ENCODE peak calls at places on chromosomes 16 and 17, in seven cellular contexts. Z is GM23338, J is PC-3, B is hepatocyte, S is HCT116, F is MM.1S, O is PC-9. H is an unnamed sample.

GRCh38 chr17:4440690-4441686 is 7.2 kb downstream of the SPNS3 start:
- DNase-seq in Z (no peak), J (no peak), B (no peak), S (no peak), F (no peak), O (no peak), H (no peak)

GRCh38 chr17:80339118-80339517 is 75.8 kb upstream of the ENDOV start:
- DNase-seq in Z (no peak), J (no peak), B (peak; percentile 69), S (no peak), F (no peak), O (no peak), H (no peak)

GRCh38 chr16:17296412-17296811 is 174.3 kb downstream of the XYLT1 start:
- DNase-seq in Z (no peak), J (no peak), B (no peak), S (no peak), F (no peak), O (no peak), H (no peak)

GRCh38 chr17:82065193-82065637 is 389 bp downstream of the DUS1L start:
- DNase-seq in Z (peak; percentile 20), J (no peak), B (peak; percentile 48), S (no peak), F (peak; percentile 19), O (no peak), H (peak; percentile 76)

GRCh38 chr17:83177611-83178532 is 98.5 kb downstream of the METRNL start:
- DNase-seq in Z (no peak), J (no peak), B (no peak), S (no peak), F (no peak), O (no peak), H (no peak)

GRCh38 chr17:83103200-83103937 is 24.0 kb downstream of the METRNL start:
- DNase-seq in Z (peak; percentile 83), J (peak; percentile 73), B (peak; percentile 63), S (peak; percentile 66), F (no peak), O (peak; percentile 72), H (peak; percentile 85)

GRCh38 chr17:74274703-74275340 is 788 bp downstream of the DNAI2 start:
- DNase-seq in Z (no peak), J (no peak), B (no peak), S (no peak), F (no peak), O (no peak), H (no peak)

GRCh38 chr17:5665164-5665563 is 80.9 kb upstream of the NLRP1 start:
- DNase-seq in Z (no peak), J (no peak), B (no peak), S (no peak), F (no peak), O (no peak), H (peak; percentile 8)

GRCh38 chr17:77558846-77559626 is 399.5 kb upstream of the TNRC6C start:
- DNase-seq in Z (no peak), J (peak; percentile 13), B (no peak), S (no peak), F (no peak), O (no peak), H (no peak)

GRCh38 chr17:76263896-76264295 is 1.3 kb upstream of the UBALD2 start:
- DNase-seq in Z (no peak), J (no peak), B (no peak), S (no peak), F (no peak), O (no peak), H (no peak)

GRCh38 chr16:4109250-4109736 is 6.9 kb downstream of the ADCY9 start:
- DNase-seq in Z (no peak), J (no peak), B (no peak), S (no peak), F (no peak), O (no peak), H (no peak)

GRCh38 chr17:82603981-82604448 is 44.2 kb downstream of the WDR45B start:
- DNase-seq in Z (no peak), J (no peak), B (peak; percentile 49), S (no peak), F (no peak), O (no peak), H (no peak)

GRCh38 chr17:44848961-44849489 is 1.3 kb downstream of the HIGD1B start:
- DNase-seq in Z (peak; percentile 33), J (no peak), B (no peak), S (no peak), F (no peak), O (no peak), H (no peak)

GRCh38 chr17:53736516-53737274 is 86.0 kb upstream of the KIF2B start:
- DNase-seq in Z (no peak), J (no peak), B (no peak), S (no peak), F (no peak), O (no peak), H (no peak)

GRCh38 chr17:46964315-46965265 is 14.5 kb downstream of the RPRML start:
- DNase-seq in Z (peak; percentile 72), J (peak; percentile 49), B (no peak), S (no peak), F (no peak), O (no peak), H (peak; percentile 30)

GRCh38 chr17:66508896-66509843 is 206.8 kb downstream of the PRKCA start:
- DNase-seq in Z (no peak), J (peak; percentile 100), B (peak; percentile 40), S (peak; percentile 90), F (no peak), O (peak; percentile 69), H (peak; percentile 93)

GRCh38 chr17:35865412-35866355 is 3.0 kb downstream of the HEATR9 start:
- DNase-seq in Z (no peak), J (peak; percentile 57), B (no peak), S (no peak), F (no peak), O (no peak), H (peak; percentile 39)

GRCh38 chr16:15777533-15778203 is 79.2 kb downstream of the MYH11 start:
- DNase-seq in Z (peak; percentile 82), J (peak; percentile 66), B (peak; percentile 28), S (peak; percentile 60), F (peak; percentile 34), O (peak; percentile 50), H (peak; percentile 39)

GRCh38 chr16:12097523-12098428 is 121.2 kb downstream of the SNX29 start:
- DNase-seq in Z (no peak), J (peak; percentile 17), B (peak; percentile 58), S (no peak), F (no peak), O (no peak), H (peak; percentile 34)

GRCh38 chr17:2271985-2272702 is 31.4 kb downstream of the SMG6 start:
- DNase-seq in Z (no peak), J (no peak), B (no peak), S (no peak), F (no peak), O (no peak), H (no peak)

GRCh38 chr16:52383071-52383470 is 163.9 kb downstream of the TOX3 start:
- DNase-seq in Z (no peak), J (no peak), B (no peak), S (no peak), F (no peak), O (no peak), H (no peak)

GRCh38 chr17:64008346-64008745 is 10.2 kb downstream of the PRR29 start:
- DNase-seq in Z (no peak), J (no peak), B (no peak), S (no peak), F (no peak), O (no peak), H (no peak)

GRCh38 chr17:57578608-57578990 is 166.5 kb downstream of the CCDC182 start:
- DNase-seq in Z (no peak), J (no peak), B (no peak), S (no peak), F (no peak), O (no peak), H (peak; percentile 49)

GRCh38 chr16:86512860-86513470 is 2.6 kb downstream of the FOXF1 start:
- DNase-seq in Z (no peak), J (no peak), B (no peak), S (no peak), F (no peak), O (no peak), H (no peak)
- TF ChIP-seq EZH2 in Z (peak; percentile 99), J (no peak), B (no peak), S (no peak), F (no peak), O (no peak), H (no peak)

GRCh38 chr17:30224419-30224960 is 11.0 kb downstream of the SLC6A4 start:
- DNase-seq in Z (no peak), J (no peak), B (no peak), S (no peak), F (no peak), O (peak; percentile 80), H (no peak)
- H3K9me2 ChIP-seq in Z (no peaks in the 10 kb centered on the region), J (no peaks in the 10 kb centered on the region), B (no peaks in the 10 kb centered on the region), S (no peaks in the 10 kb centered on the region), F (no peaks in the 10 kb centered on the region), O (no peaks in the 10 kb centered on the region), H (no peaks in the 10 kb centered on the region)

DNA sequence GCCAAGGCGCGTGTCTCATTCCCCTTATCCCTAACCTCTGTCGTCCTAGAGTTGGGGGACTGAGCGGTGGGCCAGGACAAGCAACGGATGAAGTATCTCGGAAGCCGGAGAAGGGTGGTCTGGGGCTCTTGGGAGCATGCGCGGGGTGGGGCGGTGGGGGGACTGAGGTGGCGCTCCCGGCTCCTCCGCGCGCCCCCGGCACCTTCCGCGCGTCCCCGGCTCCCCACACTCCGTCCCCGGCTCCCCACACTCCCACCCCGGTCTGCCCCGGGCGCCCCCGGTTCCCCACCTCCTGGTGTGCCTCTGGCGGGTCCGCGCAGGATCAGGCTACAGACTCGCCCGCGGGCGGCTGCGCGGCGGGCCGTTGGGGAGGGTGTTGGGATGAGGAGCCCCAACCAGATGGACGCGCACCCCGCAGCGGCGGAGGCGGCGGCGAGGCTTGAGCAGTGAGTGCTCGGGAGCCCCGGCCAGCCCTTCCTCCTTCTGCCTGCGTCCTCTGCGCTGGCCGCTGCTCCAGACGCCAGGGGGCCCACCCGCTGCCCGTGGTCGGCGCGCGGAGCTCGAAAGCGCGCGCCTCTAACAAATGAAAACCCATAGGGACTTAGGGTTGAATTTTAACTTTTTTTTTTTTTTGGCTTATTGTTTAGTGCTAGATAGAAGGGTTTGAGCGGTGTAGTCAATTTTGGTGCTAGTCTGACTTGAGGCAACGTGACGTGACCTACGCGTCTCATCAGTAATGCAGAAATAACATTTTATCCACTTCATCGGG is 5.6 kb upstream of the CRYM start:
- DNase-seq in Z (peak; percentile 89), J (no peak), B (peak; percentile 79), S (no peak), F (no peak), O (no peak), H (peak; percentile 58)
- TF ChIP-seq EZH2 in Z (no peak), J (no peak), B (no peak), S (no peak), F (no peak), O (no peak), H (peak; percentile 20)

DNA sequence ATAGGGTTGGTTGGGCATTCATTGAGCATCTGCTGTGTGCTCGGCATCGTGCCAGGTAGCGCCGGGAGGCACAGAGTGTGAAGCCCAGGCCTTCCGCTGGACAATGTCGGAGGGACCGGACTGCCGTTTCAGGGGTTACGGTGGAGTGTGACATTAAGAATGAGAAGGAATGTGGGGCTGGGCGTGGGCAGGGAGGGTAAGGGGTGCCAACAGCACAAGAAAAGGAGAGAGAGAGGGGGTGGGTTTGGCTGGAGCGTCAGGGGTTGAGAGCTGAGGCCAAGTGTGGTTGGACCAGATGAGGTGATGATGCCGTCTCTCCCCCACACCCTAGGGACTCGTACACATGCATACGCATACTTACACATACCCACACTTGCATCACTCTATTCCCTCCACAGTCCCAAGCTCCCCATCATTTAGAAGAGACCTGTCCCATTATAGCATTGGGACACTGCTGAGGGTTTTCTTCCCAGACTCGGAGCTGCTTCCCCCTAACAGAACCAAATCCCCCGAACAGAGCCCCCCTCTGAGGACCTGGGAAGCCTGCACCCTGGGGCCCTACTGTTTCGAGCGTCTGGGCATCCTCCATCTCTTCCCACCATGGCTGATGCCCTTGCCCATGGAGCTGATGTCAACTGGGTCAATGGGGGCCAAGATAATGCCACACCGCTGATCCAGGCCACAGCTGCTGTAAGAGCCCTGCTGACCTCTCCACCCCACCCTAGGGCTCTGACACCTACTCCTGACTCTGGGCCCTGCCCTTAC is 3.3 kb upstream of the KCTD11 start:
- DNase-seq in Z (no peak), J (no peak), B (peak; percentile 8), S (no peak), F (no peak), O (no peak), H (peak; percentile 78)
- H3K9me2 ChIP-seq in Z (no peaks in the 10 kb centered on the region), J (no peaks in the 10 kb centered on the region), B (no peaks in the 10 kb centered on the region), S (no peaks in the 10 kb centered on the region), F (no peaks in the 10 kb centered on the region), O (no peaks in the 10 kb centered on the region), H (no peaks in the 10 kb centered on the region)